ENCODE peak calls at places on chromosomes 7 and 10, in five cellular contexts. One of them, this sample, is unnamed.

GRCh38 chr7:90582164-90582563 is 14.0 kb upstream of the CDK14 start:
- DNase-seq in ACHN: no peak
- DNase-seq in effector memory CD4-positive, alpha-beta T cell: no peak
- DNase-seq in suprapubic skin: no peak
- DNase-seq in stromal cell of bone marrow: no peak
- DNase-seq in this sample: peak; percentile 26

GRCh38 chr7:115603416-115603815 is 427.1 kb downstream of the TFEC start:
- DNase-seq in ACHN: no peak
- DNase-seq in effector memory CD4-positive, alpha-beta T cell: no peak
- DNase-seq in suprapubic skin: no peak
- DNase-seq in stromal cell of bone marrow: no peak
- DNase-seq in this sample: no peak

GRCh38 chr7:26574476-26574875 is 282.8 kb downstream of the SNX10 start:
- DNase-seq in stromal cell of bone marrow: no peak
- DNase-seq in ACHN: peak; percentile 8
- DNase-seq in effector memory CD4-positive, alpha-beta T cell: no peak
- DNase-seq in suprapubic skin: no peak
- DNase-seq in this sample: no peak

GRCh38 chr7:75889826-75890225 is 11.0 kb downstream of the RHBDD2 start:
- DNase-seq in stromal cell of bone marrow: no peak
- DNase-seq in effector memory CD4-positive, alpha-beta T cell: no peak
- DNase-seq in ACHN: no peak
- DNase-seq in suprapubic skin: no peak
- DNase-seq in this sample: no peak

GRCh38 chr7:157158400-157158799 is 19.7 kb downstream of the UBE3C start:
- DNase-seq in effector memory CD4-positive, alpha-beta T cell: no peak
- DNase-seq in stromal cell of bone marrow: no peak
- DNase-seq in suprapubic skin: no peak
- DNase-seq in ACHN: no peak
- DNase-seq in this sample: peak; percentile 26

GRCh38 chr7:158114056-158114850 is 473.4 kb downstream of the PTPRN2 start:
- DNase-seq in suprapubic skin: peak; percentile 67
- DNase-seq in effector memory CD4-positive, alpha-beta T cell: no peak
- DNase-seq in stromal cell of bone marrow: no peak
- DNase-seq in ACHN: no peak
- DNase-seq in this sample: no peak

GRCh38 chr7:126937196-126937595 is 315.5 kb downstream of the GRM8 start:
- DNase-seq in stromal cell of bone marrow: no peak
- DNase-seq in suprapubic skin: no peak
- DNase-seq in effector memory CD4-positive, alpha-beta T cell: no peak
- DNase-seq in ACHN: no peak
- DNase-seq in this sample: peak; percentile 6

GRCh38 chr10:106360870-106361269 is 803.6 kb downstream of the SORCS1 start:
- DNase-seq in stromal cell of bone marrow: peak; percentile 53
- DNase-seq in suprapubic skin: no peak
- DNase-seq in effector memory CD4-positive, alpha-beta T cell: no peak
- DNase-seq in ACHN: no peak
- DNase-seq in this sample: no peak

GRCh38 chr7:137774793-137775201 is 72.0 kb downstream of the DGKI start:
- DNase-seq in effector memory CD4-positive, alpha-beta T cell: no peak
- DNase-seq in stromal cell of bone marrow: no peak
- DNase-seq in ACHN: no peak
- DNase-seq in suprapubic skin: no peak
- DNase-seq in this sample: peak; percentile 37

GRCh38 chr7:112206238-112207105 is at the start of the genes DOCK4 and ZNF277:
- DNase-seq in ACHN: peak; percentile 100
- DNase-seq in suprapubic skin: peak; percentile 99
- DNase-seq in effector memory CD4-positive, alpha-beta T cell: peak; percentile 99
- DNase-seq in stromal cell of bone marrow: peak; percentile 99
- DNase-seq in this sample: peak; percentile 99

GRCh38 chr10:79331709-79332108 is 15.6 kb upstream of the PPIF start:
- DNase-seq in ACHN: peak; percentile 27
- DNase-seq in suprapubic skin: no peak
- DNase-seq in stromal cell of bone marrow: peak; percentile 72
- DNase-seq in effector memory CD4-positive, alpha-beta T cell: peak; percentile 67
- DNase-seq in this sample: peak; percentile 68

GRCh38 chr7:8638076-8638475 is 204.7 kb downstream of the NXPH1 start:
- DNase-seq in effector memory CD4-positive, alpha-beta T cell: no peak
- DNase-seq in stromal cell of bone marrow: no peak
- DNase-seq in suprapubic skin: no peak
- DNase-seq in ACHN: no peak
- DNase-seq in this sample: peak; percentile 51

GRCh38 chr7:92790987-92791386 is 45.4 kb downstream of the CDK6 start:
- DNase-seq in effector memory CD4-positive, alpha-beta T cell: no peak
- DNase-seq in suprapubic skin: no peak
- DNase-seq in ACHN: peak; percentile 37
- DNase-seq in stromal cell of bone marrow: peak; percentile 52
- DNase-seq in this sample: no peak

GRCh38 chr10:20893297-20893696 is 3.8 kb downstream of the NEBL start:
- DNase-seq in ACHN: no peak
- DNase-seq in effector memory CD4-positive, alpha-beta T cell: no peak
- DNase-seq in suprapubic skin: no peak
- DNase-seq in stromal cell of bone marrow: no peak
- DNase-seq in this sample: no peak

GRCh38 chr7:151150388-151150787 is 17.1 kb downstream of the GBX1 start:
- DNase-seq in effector memory CD4-positive, alpha-beta T cell: no peak
- DNase-seq in suprapubic skin: no peak
- DNase-seq in ACHN: no peak
- DNase-seq in stromal cell of bone marrow: no peak
- DNase-seq in this sample: no peak

GRCh38 chr7:135601182-135601581 is 43.5 kb downstream of the NUP205 start:
- DNase-seq in stromal cell of bone marrow: no peak
- DNase-seq in ACHN: peak; percentile 18
- DNase-seq in suprapubic skin: no peak
- DNase-seq in effector memory CD4-positive, alpha-beta T cell: no peak
- DNase-seq in this sample: no peak

GRCh38 chr10:123272171-123272570 is 118.0 kb downstream of the BUB3 start:
- DNase-seq in effector memory CD4-positive, alpha-beta T cell: no peak
- DNase-seq in stromal cell of bone marrow: no peak
- DNase-seq in ACHN: peak; percentile 4
- DNase-seq in suprapubic skin: no peak
- DNase-seq in this sample: peak; percentile 10

GRCh38 chr10:15373199-15373598 is 2.1 kb upstream of the FAM171A1 start:
- DNase-seq in effector memory CD4-positive, alpha-beta T cell: no peak
- DNase-seq in stromal cell of bone marrow: no peak
- DNase-seq in ACHN: no peak
- DNase-seq in suprapubic skin: no peak
- DNase-seq in this sample: no peak

GRCh38 chr10:5944389-5945202 is 32.7 kb downstream of the IL15RA start:
- DNase-seq in ACHN: peak; percentile 91
- DNase-seq in effector memory CD4-positive, alpha-beta T cell: no peak
- DNase-seq in suprapubic skin: peak; percentile 89
- DNase-seq in stromal cell of bone marrow: peak; percentile 100
- DNase-seq in this sample: peak; percentile 99

GRCh38 chr7:4009720-4010119 is 672.4 kb upstream of the FOXK1 start:
- DNase-seq in stromal cell of bone marrow: no peak
- DNase-seq in effector memory CD4-positive, alpha-beta T cell: no peak
- DNase-seq in ACHN: no peak
- DNase-seq in suprapubic skin: no peak
- DNase-seq in this sample: no peak

GRCh38 chr7:13989138-13989943 is at the start of gene ETV1:
- DNase-seq in effector memory CD4-positive, alpha-beta T cell: no peak
- DNase-seq in ACHN: peak; percentile 83
- DNase-seq in stromal cell of bone marrow: peak; percentile 72
- DNase-seq in suprapubic skin: peak; percentile 82
- DNase-seq in this sample: peak; percentile 81

GRCh38 chr10:28661035-28661434 is 16.3 kb upstream of the BAMBI start:
- DNase-seq in ACHN: peak; percentile 19
- DNase-seq in stromal cell of bone marrow: peak; percentile 86
- DNase-seq in effector memory CD4-positive, alpha-beta T cell: no peak
- DNase-seq in suprapubic skin: no peak
- DNase-seq in this sample: no peak

GRCh38 chr10:14560794-14561765 is 213.6 kb downstream of the FAM107B start:
- DNase-seq in ACHN: no peak
- DNase-seq in stromal cell of bone marrow: no peak
- DNase-seq in effector memory CD4-positive, alpha-beta T cell: peak; percentile 54
- DNase-seq in suprapubic skin: no peak
- DNase-seq in this sample: no peak

GRCh38 chr7:27586825-27587224 is 75.9 kb downstream of the HIBADH start:
- DNase-seq in effector memory CD4-positive, alpha-beta T cell: no peak
- DNase-seq in suprapubic skin: no peak
- DNase-seq in stromal cell of bone marrow: no peak
- DNase-seq in ACHN: no peak
- DNase-seq in this sample: no peak

GRCh38 chr10:13893926-13894325 is 307.2 kb downstream of the PRPF18 start:
- DNase-seq in effector memory CD4-positive, alpha-beta T cell: no peak
- DNase-seq in ACHN: no peak
- DNase-seq in stromal cell of bone marrow: no peak
- DNase-seq in suprapubic skin: no peak
- DNase-seq in this sample: peak; percentile 69

GRCh38 chr10:116748041-116748440 is 5.7 kb upstream of the HSPA12A start:
- DNase-seq in ACHN: peak; percentile 34
- DNase-seq in stromal cell of bone marrow: no peak
- DNase-seq in suprapubic skin: no peak
- DNase-seq in effector memory CD4-positive, alpha-beta T cell: no peak
- DNase-seq in this sample: no peak

GRCh38 chr10:53135213-53135896 is 362.8 kb upstream of the MBL2 start:
- DNase-seq in suprapubic skin: no peak
- DNase-seq in effector memory CD4-positive, alpha-beta T cell: no peak
- DNase-seq in ACHN: peak; percentile 56
- DNase-seq in stromal cell of bone marrow: no peak
- DNase-seq in this sample: no peak

GRCh38 chr10:86642499-86642898 is 11.8 kb upstream of the OPN4 start:
- DNase-seq in stromal cell of bone marrow: no peak
- DNase-seq in ACHN: peak; percentile 11
- DNase-seq in suprapubic skin: no peak
- DNase-seq in effector memory CD4-positive, alpha-beta T cell: no peak
- DNase-seq in this sample: peak; percentile 13

GRCh38 chr7:90511776-90512175 is 42.3 kb downstream of the PTTG1IP2 start:
- DNase-seq in suprapubic skin: no peak
- DNase-seq in ACHN: no peak
- DNase-seq in stromal cell of bone marrow: no peak
- DNase-seq in effector memory CD4-positive, alpha-beta T cell: no peak
- DNase-seq in this sample: no peak

GRCh38 chr10:77707570-77707969 is 70.0 kb upstream of the KCNMA1 start:
- DNase-seq in effector memory CD4-positive, alpha-beta T cell: no peak
- DNase-seq in suprapubic skin: no peak
- DNase-seq in stromal cell of bone marrow: no peak
- DNase-seq in ACHN: no peak
- DNase-seq in this sample: no peak

GRCh38 chr10:69729326-69730048 is 72.2 kb upstream of the COL13A1 start:
- DNase-seq in effector memory CD4-positive, alpha-beta T cell: no peak
- DNase-seq in ACHN: no peak
- DNase-seq in suprapubic skin: peak; percentile 40
- DNase-seq in stromal cell of bone marrow: no peak
- DNase-seq in this sample: no peak

GRCh38 chr10:7408003-7408493 is 2.8 kb downstream of the SFMBT2 start:
- DNase-seq in effector memory CD4-positive, alpha-beta T cell: no peak
- DNase-seq in stromal cell of bone marrow: no peak
- DNase-seq in ACHN: no peak
- DNase-seq in suprapubic skin: no peak
- DNase-seq in this sample: peak; percentile 34

GRCh38 chr7:66556549-66557213 is 72.0 kb upstream of the KCTD7 start:
- DNase-seq in suprapubic skin: no peak
- DNase-seq in ACHN: no peak
- DNase-seq in effector memory CD4-positive, alpha-beta T cell: no peak
- DNase-seq in stromal cell of bone marrow: no peak
- DNase-seq in this sample: no peak

GRCh38 chr7:43071604-43072003 is 40.8 kb upstream of the HECW1 start:
- DNase-seq in ACHN: peak; percentile 40
- DNase-seq in suprapubic skin: no peak
- DNase-seq in stromal cell of bone marrow: no peak
- DNase-seq in effector memory CD4-positive, alpha-beta T cell: no peak
- DNase-seq in this sample: peak; percentile 5

GRCh38 chr7:96495751-96496216 is 173.9 kb upstream of the SLC25A13 start:
- DNase-seq in stromal cell of bone marrow: no peak
- DNase-seq in ACHN: no peak
- DNase-seq in effector memory CD4-positive, alpha-beta T cell: no peak
- DNase-seq in suprapubic skin: no peak
- DNase-seq in this sample: no peak

GRCh38 chr7:148921189-148921588 is 37.1 kb upstream of the EZH2 start:
- DNase-seq in ACHN: no peak
- DNase-seq in suprapubic skin: no peak
- DNase-seq in stromal cell of bone marrow: no peak
- DNase-seq in effector memory CD4-positive, alpha-beta T cell: no peak
- DNase-seq in this sample: no peak

GRCh38 chr7:1532456-1533254 is 2.2 kb downstream of the MAFK start:
- DNase-seq in effector memory CD4-positive, alpha-beta T cell: peak; percentile 38
- DNase-seq in ACHN: peak; percentile 86
- DNase-seq in suprapubic skin: peak; percentile 92
- DNase-seq in stromal cell of bone marrow: peak; percentile 88
- DNase-seq in this sample: peak; percentile 97

GRCh38 chr7:112898432-112899290 is 108.5 kb upstream of the TMEM168 start:
- DNase-seq in stromal cell of bone marrow: peak; percentile 30
- DNase-seq in effector memory CD4-positive, alpha-beta T cell: no peak
- DNase-seq in suprapubic skin: no peak
- DNase-seq in ACHN: peak; percentile 79
- DNase-seq in this sample: peak; percentile 77

This sample was measured in lung microvascular endothelial cell.